ENCODE peak calls at places on chromosomes 3 and 15, in four cellular contexts. A, X, S and B are unnamed samples.

GRCh38 chr3:136142592-136142991 is 53.5 kb downstream of the MSL2 start:
- DNase-seq in X (peak; percentile 73), A (peak; percentile 90), S (peak; percentile 65), B (no peak)

GRCh38 chr3:100335137-100335833 is 728 bp downstream of the NIT2 start:
- DNase-seq in A (peak; percentile 26), S (no peak), X (no peak), B (no peak)

GRCh38 chr15:74451861-74452835 is 8.8 kb downstream of the UBL7 start:
- DNase-seq in A (no peak), S (no peak), X (no peak), B (no peak)

GRCh38 chr3:53525765-53526761 is 31.7 kb downstream of the CACNA1D start:
- DNase-seq in X (no peak), A (no peak), S (peak; percentile 4), B (no peak)

GRCh38 chr3:127399154-127399553 is 111.3 kb upstream of the PRR20G start:
- DNase-seq in X (no peak), A (no peak), S (no peak), B (no peak)

GRCh38 chr3:110815008-110815583 is 256.5 kb upstream of the NECTIN3 start:
- DNase-seq in A (peak; percentile 97), X (peak; percentile 52), S (peak; percentile 24), B (no peak)

GRCh38 chr3:195072916-195073564 is 197.9 kb downstream of the XXYLT1 start:
- DNase-seq in X (no peak), S (no peak), A (no peak), B (no peak)

GRCh38 chr3:141816958-141817357 is 53.8 kb downstream of the GRK7 start:
- DNase-seq in S (no peak), A (no peak), X (no peak), B (no peak)

GRCh38 chr3:111681705-111682426 is 86.7 kb upstream of the ZBED2 start:
- DNase-seq in S (no peak), A (no peak), X (no peak), B (no peak)

GRCh38 chr3:46663611-46664135 is 29.8 kb downstream of the ALS2CL start:
- DNase-seq in X (no peak), S (no peak), A (peak; percentile 60), B (peak; percentile 30)

GRCh38 chr15:29018983-29019875 is 133.5 kb downstream of the APBA2 start:
- DNase-seq in A (no peak), S (no peak), X (no peak), B (no peak)

GRCh38 chr15:73989001-73989798 is 2.9 kb downstream of the STOML1 start:
- DNase-seq in S (no peak), A (peak; percentile 89), X (no peak), B (peak; percentile 54)